ENCODE peak calls at places on chromosomes 16 and 17, in eight cellular contexts. One of them, this sample, is unnamed.

GRCh38 chr17:40452074-40452787 is 9.0 kb downstream of the IGFBP4 start:
- DNase-seq in ascending aorta: peak
- DNase-seq in lower leg skin: no peak
- DNase-seq in A673: no peak
- DNase-seq in kidney: peak
- DNase-seq in progenitor cell of endocrine pancreas: no peak
- DNase-seq in mammary epithelial cell: no peak
- DNase-seq in right lobe of liver: no peak
- DNase-seq in this sample: no peak

GRCh38 chr16:88317619-88317977 is 65.2 kb upstream of the ZNF469 start:
- DNase-seq in ascending aorta: no peak
- DNase-seq in lower leg skin: peak
- DNase-seq in A673: no peak
- DNase-seq in kidney: no peak
- DNase-seq in progenitor cell of endocrine pancreas: no peak
- DNase-seq in mammary epithelial cell: no peak
- DNase-seq in right lobe of liver: no peak
- DNase-seq in this sample: no peak

GRCh38 chr17:67636841-67637240 is 80.9 kb upstream of the NOL11 start:
- DNase-seq in ascending aorta: no peak
- DNase-seq in lower leg skin: no peak
- DNase-seq in A673: no peak
- DNase-seq in kidney: no peak
- DNase-seq in progenitor cell of endocrine pancreas: no peak
- DNase-seq in mammary epithelial cell: no peak
- DNase-seq in right lobe of liver: no peak
- DNase-seq in this sample: no peak

GRCh38 chr17:33142703-33143299 is 150.3 kb downstream of the ASIC2 start:
- DNase-seq in ascending aorta: no peak
- DNase-seq in lower leg skin: no peak
- DNase-seq in A673: peak
- DNase-seq in kidney: no peak
- DNase-seq in progenitor cell of endocrine pancreas: peak
- DNase-seq in mammary epithelial cell: peak
- DNase-seq in right lobe of liver: no peak
- DNase-seq in this sample: no peak

GRCh38 chr17:80327518-80327917 is 66.9 kb downstream of the RNF213 start:
- DNase-seq in ascending aorta: no peak
- DNase-seq in lower leg skin: no peak
- DNase-seq in A673: no peak
- DNase-seq in kidney: no peak
- DNase-seq in progenitor cell of endocrine pancreas: no peak
- DNase-seq in mammary epithelial cell: no peak
- DNase-seq in right lobe of liver: no peak
- DNase-seq in this sample: no peak

GRCh38 chr17:78258323-78259229 is 27.1 kb downstream of the TMEM235 start:
- DNase-seq in ascending aorta: no peak
- DNase-seq in lower leg skin: no peak
- DNase-seq in A673: peak
- DNase-seq in kidney: peak
- DNase-seq in progenitor cell of endocrine pancreas: no peak
- DNase-seq in mammary epithelial cell: no peak
- DNase-seq in right lobe of liver: peak
- DNase-seq in this sample: no peak

GRCh38 chr17:16953841-16954240 is 18.1 kb downstream of the TNFRSF13B start:
- DNase-seq in ascending aorta: no peak
- DNase-seq in lower leg skin: no peak
- DNase-seq in A673: no peak
- DNase-seq in kidney: no peak
- DNase-seq in progenitor cell of endocrine pancreas: no peak
- DNase-seq in mammary epithelial cell: no peak
- DNase-seq in right lobe of liver: no peak
- DNase-seq in this sample: no peak

GRCh38 chr17:66337866-66338472 is 35.6 kb downstream of the PRKCA start:
- DNase-seq in ascending aorta: no peak
- DNase-seq in lower leg skin: no peak
- DNase-seq in A673: no peak
- DNase-seq in kidney: no peak
- DNase-seq in progenitor cell of endocrine pancreas: no peak
- DNase-seq in mammary epithelial cell: no peak
- DNase-seq in right lobe of liver: no peak
- DNase-seq in this sample: no peak

GRCh38 chr16:30144917-30145316 is 21.9 kb upstream of the MAPK3 start:
- DNase-seq in ascending aorta: no peak
- DNase-seq in lower leg skin: no peak
- DNase-seq in A673: no peak
- DNase-seq in kidney: no peak
- DNase-seq in progenitor cell of endocrine pancreas: no peak
- DNase-seq in mammary epithelial cell: no peak
- DNase-seq in right lobe of liver: no peak
- DNase-seq in this sample: no peak

GRCh38 chr16:30141750-30142149 is 18.7 kb upstream of the MAPK3 start:
- DNase-seq in ascending aorta: no peak
- DNase-seq in lower leg skin: no peak
- DNase-seq in A673: no peak
- DNase-seq in kidney: no peak
- DNase-seq in progenitor cell of endocrine pancreas: no peak
- DNase-seq in mammary epithelial cell: no peak
- DNase-seq in right lobe of liver: no peak
- DNase-seq in this sample: no peak

GRCh38 chr16:30144017-30144416 is 21.0 kb upstream of the MAPK3 start:
- DNase-seq in ascending aorta: no peak
- DNase-seq in lower leg skin: no peak
- DNase-seq in A673: no peak
- DNase-seq in kidney: no peak
- DNase-seq in progenitor cell of endocrine pancreas: no peak
- DNase-seq in mammary epithelial cell: no peak
- DNase-seq in right lobe of liver: no peak
- DNase-seq in this sample: no peak

GRCh38 chr16:30143347-30143702 is 20.3 kb upstream of the MAPK3 start:
- DNase-seq in ascending aorta: no peak
- DNase-seq in lower leg skin: no peak
- DNase-seq in A673: no peak
- DNase-seq in kidney: no peak
- DNase-seq in progenitor cell of endocrine pancreas: no peak
- DNase-seq in mammary epithelial cell: no peak
- DNase-seq in right lobe of liver: no peak
- DNase-seq in this sample: no peak

GRCh38 chr16:30142672-30143346 is 19.8 kb upstream of the MAPK3 start:
- DNase-seq in ascending aorta: no peak
- DNase-seq in lower leg skin: no peak
- DNase-seq in A673: no peak
- DNase-seq in kidney: no peak
- DNase-seq in progenitor cell of endocrine pancreas: no peak
- DNase-seq in mammary epithelial cell: no peak
- DNase-seq in right lobe of liver: no peak
- DNase-seq in this sample: no peak
- TF ChIP-seq CTCF in ascending aorta: no peak
- TF ChIP-seq CTCF in lower leg skin: no peak
- TF ChIP-seq CTCF in A673: peak
- TF ChIP-seq CTCF in kidney: no peak
- TF ChIP-seq CTCF in progenitor cell of endocrine pancreas: no peak
- TF ChIP-seq CTCF in mammary epithelial cell: peak
- TF ChIP-seq CTCF in right lobe of liver: no peak
- TF ChIP-seq CTCF in this sample: peak

DNA sequence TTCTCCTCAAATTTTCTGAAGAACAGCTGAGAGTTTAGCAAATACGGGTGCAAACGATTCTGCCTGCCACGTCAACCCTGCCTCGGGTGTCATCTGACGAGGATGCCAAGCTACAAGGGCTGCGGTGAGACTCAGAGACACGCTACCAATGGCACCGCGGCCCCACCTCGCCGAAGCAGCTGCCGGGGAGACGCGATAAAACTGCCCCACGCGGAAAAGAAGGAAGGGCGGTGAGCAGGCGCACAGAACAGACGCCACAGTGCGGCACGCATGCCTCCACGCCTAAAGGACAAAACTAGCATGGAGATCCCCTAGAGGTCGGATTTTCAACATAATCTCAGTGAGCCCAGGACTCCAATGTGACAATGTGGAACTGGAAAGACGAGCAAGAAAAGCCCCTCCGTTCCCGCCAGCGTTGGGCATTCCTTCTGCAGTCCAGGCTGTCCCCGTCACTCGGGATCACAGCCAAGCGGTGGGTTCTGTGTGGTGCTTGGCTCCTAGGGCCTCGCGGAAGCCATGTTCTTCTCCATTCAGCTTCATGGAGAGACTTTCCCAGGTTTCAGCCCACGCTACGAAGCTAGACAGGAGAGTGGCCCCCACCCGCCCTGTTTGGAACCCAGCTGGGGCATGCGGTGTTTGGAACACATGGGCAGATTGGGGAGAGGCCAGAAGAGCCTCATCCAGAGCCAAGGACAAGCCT is 5.9 kb downstream of the LMF1 start:
- DNase-seq in ascending aorta: no peak
- DNase-seq in lower leg skin: no peak
- DNase-seq in A673: no peak
- DNase-seq in kidney: peak
- DNase-seq in progenitor cell of endocrine pancreas: no peak
- DNase-seq in mammary epithelial cell: no peak
- DNase-seq in right lobe of liver: peak
- DNase-seq in this sample: no peak
- TF ChIP-seq CTCF in ascending aorta: no peak
- TF ChIP-seq CTCF in lower leg skin: no peak
- TF ChIP-seq CTCF in A673: no peak
- TF ChIP-seq CTCF in kidney: no peak
- TF ChIP-seq CTCF in progenitor cell of endocrine pancreas: no peak
- TF ChIP-seq CTCF in mammary epithelial cell: no peak
- TF ChIP-seq CTCF in right lobe of liver: no peak
- TF ChIP-seq CTCF in this sample: no peak

GRCh38 chr17:42548070-42548837 is 4.5 kb upstream of the HSD17B1 start:
- DNase-seq in ascending aorta: no peak
- DNase-seq in lower leg skin: no peak
- DNase-seq in A673: peak
- DNase-seq in kidney: peak
- DNase-seq in progenitor cell of endocrine pancreas: peak
- DNase-seq in mammary epithelial cell: no peak
- DNase-seq in right lobe of liver: peak
- DNase-seq in this sample: peak
- TF ChIP-seq CTCF in ascending aorta: no peak
- TF ChIP-seq CTCF in lower leg skin: no peak
- TF ChIP-seq CTCF in A673: peak
- TF ChIP-seq CTCF in kidney: peak
- TF ChIP-seq CTCF in progenitor cell of endocrine pancreas: peak
- TF ChIP-seq CTCF in mammary epithelial cell: peak
- TF ChIP-seq CTCF in right lobe of liver: peak
- TF ChIP-seq CTCF in this sample: peak

GRCh38 chr17:54967621-54968258 is 714 bp downstream of the COX11 start:
- DNase-seq in ascending aorta: no peak
- DNase-seq in lower leg skin: no peak
- DNase-seq in A673: peak
- DNase-seq in kidney: no peak
- DNase-seq in progenitor cell of endocrine pancreas: no peak
- DNase-seq in mammary epithelial cell: peak
- DNase-seq in right lobe of liver: peak
- DNase-seq in this sample: no peak
- TF ChIP-seq CTCF in ascending aorta: no peak
- TF ChIP-seq CTCF in lower leg skin: no peak
- TF ChIP-seq CTCF in A673: no peak
- TF ChIP-seq CTCF in kidney: no peak
- TF ChIP-seq CTCF in progenitor cell of endocrine pancreas: no peak
- TF ChIP-seq CTCF in mammary epithelial cell: peak
- TF ChIP-seq CTCF in right lobe of liver: no peak
- TF ChIP-seq CTCF in this sample: no peak

GRCh38 chr16:69793521-69793920 is 31.4 kb downstream of the WWP2 start:
- DNase-seq in ascending aorta: no peak
- DNase-seq in lower leg skin: no peak
- DNase-seq in A673: no peak
- DNase-seq in kidney: no peak
- DNase-seq in progenitor cell of endocrine pancreas: no peak
- DNase-seq in mammary epithelial cell: no peak
- DNase-seq in right lobe of liver: no peak
- DNase-seq in this sample: no peak

GRCh38 chr16:69796285-69797118 is 34.4 kb downstream of the WWP2 start:
- DNase-seq in ascending aorta: no peak
- DNase-seq in lower leg skin: peak
- DNase-seq in A673: peak
- DNase-seq in kidney: no peak
- DNase-seq in progenitor cell of endocrine pancreas: no peak
- DNase-seq in mammary epithelial cell: peak
- DNase-seq in right lobe of liver: no peak
- DNase-seq in this sample: no peak

GRCh38 chr16:69804283-69804682 is 42.2 kb downstream of the WWP2 start:
- DNase-seq in ascending aorta: no peak
- DNase-seq in lower leg skin: no peak
- DNase-seq in A673: no peak
- DNase-seq in kidney: no peak
- DNase-seq in progenitor cell of endocrine pancreas: no peak
- DNase-seq in mammary epithelial cell: no peak
- DNase-seq in right lobe of liver: no peak
- DNase-seq in this sample: no peak

GRCh38 chr16:69799601-69800000 is 37.5 kb downstream of the WWP2 start:
- DNase-seq in ascending aorta: no peak
- DNase-seq in lower leg skin: no peak
- DNase-seq in A673: no peak
- DNase-seq in kidney: peak
- DNase-seq in progenitor cell of endocrine pancreas: no peak
- DNase-seq in mammary epithelial cell: no peak
- DNase-seq in right lobe of liver: no peak
- DNase-seq in this sample: no peak

GRCh38 chr16:69798466-69798865 is 36.3 kb downstream of the WWP2 start:
- DNase-seq in ascending aorta: no peak
- DNase-seq in lower leg skin: no peak
- DNase-seq in A673: peak
- DNase-seq in kidney: no peak
- DNase-seq in progenitor cell of endocrine pancreas: no peak
- DNase-seq in mammary epithelial cell: no peak
- DNase-seq in right lobe of liver: no peak
- DNase-seq in this sample: no peak
- TF ChIP-seq CTCF in ascending aorta: peak
- TF ChIP-seq CTCF in lower leg skin: no peak
- TF ChIP-seq CTCF in A673: peak
- TF ChIP-seq CTCF in kidney: no peak
- TF ChIP-seq CTCF in progenitor cell of endocrine pancreas: peak
- TF ChIP-seq CTCF in mammary epithelial cell: peak
- TF ChIP-seq CTCF in right lobe of liver: no peak
- TF ChIP-seq CTCF in this sample: no peak

GRCh38 chr17:1899403-1900000 is 69.7 kb downstream of the RPA1 start:
- DNase-seq in ascending aorta: no peak
- DNase-seq in lower leg skin: no peak
- DNase-seq in A673: no peak
- DNase-seq in kidney: no peak
- DNase-seq in progenitor cell of endocrine pancreas: no peak
- DNase-seq in mammary epithelial cell: no peak
- DNase-seq in right lobe of liver: no peak
- DNase-seq in this sample: no peak
- TF ChIP-seq CTCF in ascending aorta: no peak
- TF ChIP-seq CTCF in lower leg skin: no peak
- TF ChIP-seq CTCF in A673: peak
- TF ChIP-seq CTCF in kidney: no peak
- TF ChIP-seq CTCF in progenitor cell of endocrine pancreas: peak
- TF ChIP-seq CTCF in mammary epithelial cell: no peak
- TF ChIP-seq CTCF in right lobe of liver: no peak
- TF ChIP-seq CTCF in this sample: peak

This sample was measured in Peyer's patch.